ENCODE peak calls at places on chromosomes 2 and 18, in nine cellular contexts. One of them, this sample, is unnamed.

GRCh38 chr2:145025382-145025781 is 505.5 kb upstream of the ZEB2 start:
- DNase-seq in ascending aorta: no peak
- DNase-seq in endothelial cell of umbilical vein: no peak
- DNase-seq in MCF 10A: no peak
- DNase-seq in HCT116: no peak
- DNase-seq in cardiac fibroblast: no peak
- DNase-seq in astrocyte of the spinal cord: no peak
- DNase-seq in GM10248: no peak
- DNase-seq in esophagus muscularis mucosa: no peak
- DNase-seq in this sample: no peak

GRCh38 chr2:42493885-42494433 is at the start of gene KCNG3:
- DNase-seq in ascending aorta: peak; percentile 70
- DNase-seq in endothelial cell of umbilical vein: peak; percentile 44
- DNase-seq in MCF 10A: no peak
- DNase-seq in HCT116: no peak
- DNase-seq in cardiac fibroblast: peak; percentile 51
- DNase-seq in astrocyte of the spinal cord: peak; percentile 22
- DNase-seq in GM10248: peak; percentile 81
- DNase-seq in esophagus muscularis mucosa: no peak
- DNase-seq in this sample: no peak

GRCh38 chr2:101474752-101475384 is at the start of gene RFX8:
- DNase-seq in ascending aorta: no peak
- DNase-seq in endothelial cell of umbilical vein: no peak
- DNase-seq in MCF 10A: no peak
- DNase-seq in HCT116: no peak
- DNase-seq in cardiac fibroblast: peak; percentile 87
- DNase-seq in astrocyte of the spinal cord: peak; percentile 91
- DNase-seq in GM10248: peak; percentile 27
- DNase-seq in esophagus muscularis mucosa: no peak
- DNase-seq in this sample: no peak

GRCh38 chr2:10223932-10224720 is 78.6 kb upstream of the HPCAL1 start:
- DNase-seq in ascending aorta: no peak
- DNase-seq in endothelial cell of umbilical vein: no peak
- DNase-seq in MCF 10A: no peak
- DNase-seq in HCT116: no peak
- DNase-seq in cardiac fibroblast: no peak
- DNase-seq in astrocyte of the spinal cord: no peak
- DNase-seq in GM10248: no peak
- DNase-seq in esophagus muscularis mucosa: no peak
- DNase-seq in this sample: no peak

GRCh38 chr2:73982140-73982617 is 2.5 kb upstream of the TET3 start:
- DNase-seq in ascending aorta: no peak
- DNase-seq in endothelial cell of umbilical vein: no peak
- DNase-seq in MCF 10A: peak; percentile 93
- DNase-seq in HCT116: no peak
- DNase-seq in cardiac fibroblast: peak; percentile 63
- DNase-seq in astrocyte of the spinal cord: no peak
- DNase-seq in GM10248: no peak
- DNase-seq in esophagus muscularis mucosa: no peak
- DNase-seq in this sample: no peak

GRCh38 chr2:199765646-199766045 is 85.3 kb downstream of the FTCDNL1 start:
- DNase-seq in ascending aorta: no peak
- DNase-seq in endothelial cell of umbilical vein: no peak
- DNase-seq in MCF 10A: no peak
- DNase-seq in HCT116: no peak
- DNase-seq in cardiac fibroblast: no peak
- DNase-seq in astrocyte of the spinal cord: no peak
- DNase-seq in GM10248: no peak
- DNase-seq in esophagus muscularis mucosa: peak; percentile 60
- DNase-seq in this sample: peak; percentile 36

GRCh38 chr2:173343921-173344320 is 10.8 kb upstream of the CDCA7 start:
- DNase-seq in ascending aorta: no peak
- DNase-seq in endothelial cell of umbilical vein: no peak
- DNase-seq in MCF 10A: no peak
- DNase-seq in HCT116: no peak
- DNase-seq in cardiac fibroblast: no peak
- DNase-seq in astrocyte of the spinal cord: no peak
- DNase-seq in GM10248: no peak
- DNase-seq in esophagus muscularis mucosa: no peak
- DNase-seq in this sample: no peak

GRCh38 chr2:230412369-230412706 is 3.7 kb upstream of the SP100 start:
- DNase-seq in ascending aorta: no peak
- DNase-seq in endothelial cell of umbilical vein: no peak
- DNase-seq in MCF 10A: no peak
- DNase-seq in HCT116: no peak
- DNase-seq in cardiac fibroblast: no peak
- DNase-seq in astrocyte of the spinal cord: no peak
- DNase-seq in GM10248: no peak
- DNase-seq in esophagus muscularis mucosa: no peak
- DNase-seq in this sample: peak; percentile 76

GRCh38 chr18:5630766-5631413 is 87.1 kb upstream of the EPB41L3 start:
- DNase-seq in ascending aorta: no peak
- DNase-seq in endothelial cell of umbilical vein: no peak
- DNase-seq in MCF 10A: no peak
- DNase-seq in HCT116: no peak
- DNase-seq in cardiac fibroblast: no peak
- DNase-seq in astrocyte of the spinal cord: no peak
- DNase-seq in GM10248: no peak
- DNase-seq in esophagus muscularis mucosa: no peak
- DNase-seq in this sample: no peak

GRCh38 chr2:132884292-132884691 is 214.3 kb upstream of the LYPD1 start:
- DNase-seq in ascending aorta: no peak
- DNase-seq in endothelial cell of umbilical vein: no peak
- DNase-seq in MCF 10A: no peak
- DNase-seq in HCT116: no peak
- DNase-seq in cardiac fibroblast: no peak
- DNase-seq in astrocyte of the spinal cord: no peak
- DNase-seq in GM10248: no peak
- DNase-seq in esophagus muscularis mucosa: no peak
- DNase-seq in this sample: no peak

GRCh38 chr2:66585616-66586015 is 150.7 kb downstream of the MEIS1 start:
- DNase-seq in ascending aorta: no peak
- DNase-seq in endothelial cell of umbilical vein: no peak
- DNase-seq in MCF 10A: no peak
- DNase-seq in HCT116: no peak
- DNase-seq in cardiac fibroblast: no peak
- DNase-seq in astrocyte of the spinal cord: no peak
- DNase-seq in GM10248: no peak
- DNase-seq in esophagus muscularis mucosa: no peak
- DNase-seq in this sample: no peak

GRCh38 chr2:99386011-99386410 is 48.8 kb downstream of the EIF5B start:
- DNase-seq in ascending aorta: no peak
- DNase-seq in endothelial cell of umbilical vein: no peak
- DNase-seq in MCF 10A: no peak
- DNase-seq in HCT116: no peak
- DNase-seq in cardiac fibroblast: no peak
- DNase-seq in astrocyte of the spinal cord: peak; percentile 13
- DNase-seq in GM10248: no peak
- DNase-seq in esophagus muscularis mucosa: no peak
- DNase-seq in this sample: no peak

GRCh38 chr18:48583568-48583967 is 44.7 kb downstream of the CTIF start:
- DNase-seq in ascending aorta: no peak
- DNase-seq in endothelial cell of umbilical vein: no peak
- DNase-seq in MCF 10A: no peak
- DNase-seq in HCT116: no peak
- DNase-seq in cardiac fibroblast: no peak
- DNase-seq in astrocyte of the spinal cord: no peak
- DNase-seq in GM10248: no peak
- DNase-seq in esophagus muscularis mucosa: no peak
- DNase-seq in this sample: no peak

GRCh38 chr2:147989102-147989501 is 31.4 kb downstream of the ORC4 start:
- DNase-seq in ascending aorta: no peak
- DNase-seq in endothelial cell of umbilical vein: no peak
- DNase-seq in MCF 10A: no peak
- DNase-seq in HCT116: no peak
- DNase-seq in cardiac fibroblast: no peak
- DNase-seq in astrocyte of the spinal cord: no peak
- DNase-seq in GM10248: no peak
- DNase-seq in esophagus muscularis mucosa: no peak
- DNase-seq in this sample: no peak

GRCh38 chr2:136121511-136121910 is 3.6 kb upstream of the CXCR4 start:
- DNase-seq in ascending aorta: no peak
- DNase-seq in endothelial cell of umbilical vein: no peak
- DNase-seq in MCF 10A: no peak
- DNase-seq in HCT116: no peak
- DNase-seq in cardiac fibroblast: no peak
- DNase-seq in astrocyte of the spinal cord: no peak
- DNase-seq in GM10248: no peak
- DNase-seq in esophagus muscularis mucosa: no peak
- DNase-seq in this sample: no peak

GRCh38 chr18:10490401-10491289 is 35.2 kb upstream of the NAPG start:
- DNase-seq in ascending aorta: no peak
- DNase-seq in endothelial cell of umbilical vein: no peak
- DNase-seq in MCF 10A: peak; percentile 2
- DNase-seq in HCT116: peak; percentile 73
- DNase-seq in cardiac fibroblast: no peak
- DNase-seq in astrocyte of the spinal cord: no peak
- DNase-seq in GM10248: peak; percentile 70
- DNase-seq in esophagus muscularis mucosa: no peak
- DNase-seq in this sample: no peak

GRCh38 chr2:22281033-22281432 is 1103.9 kb upstream of the KLHL29 start:
- DNase-seq in ascending aorta: no peak
- DNase-seq in endothelial cell of umbilical vein: no peak
- DNase-seq in MCF 10A: peak; percentile 54
- DNase-seq in HCT116: no peak
- DNase-seq in cardiac fibroblast: peak; percentile 76
- DNase-seq in astrocyte of the spinal cord: peak; percentile 12
- DNase-seq in GM10248: no peak
- DNase-seq in esophagus muscularis mucosa: no peak
- DNase-seq in this sample: no peak

GRCh38 chr2:183162362-183162761 is 38.1 kb downstream of the NUP35 start:
- DNase-seq in ascending aorta: no peak
- DNase-seq in endothelial cell of umbilical vein: no peak
- DNase-seq in MCF 10A: peak; percentile 10
- DNase-seq in HCT116: no peak
- DNase-seq in cardiac fibroblast: no peak
- DNase-seq in astrocyte of the spinal cord: peak; percentile 71
- DNase-seq in GM10248: no peak
- DNase-seq in esophagus muscularis mucosa: no peak
- DNase-seq in this sample: no peak

GRCh38 chr2:85830645-85831044 is 58.1 kb downstream of the ST3GAL5 start:
- DNase-seq in ascending aorta: no peak
- DNase-seq in endothelial cell of umbilical vein: no peak
- DNase-seq in MCF 10A: peak; percentile 18
- DNase-seq in HCT116: no peak
- DNase-seq in cardiac fibroblast: no peak
- DNase-seq in astrocyte of the spinal cord: no peak
- DNase-seq in GM10248: no peak
- DNase-seq in esophagus muscularis mucosa: peak; percentile 4
- DNase-seq in this sample: no peak
- TF ChIP-seq CTCF in ascending aorta: no peak
- TF ChIP-seq CTCF in endothelial cell of umbilical vein: no peak
- TF ChIP-seq CTCF in MCF 10A: no peak
- TF ChIP-seq CTCF in HCT116: peak; percentile 20
- TF ChIP-seq CTCF in cardiac fibroblast: peak; percentile 9
- TF ChIP-seq CTCF in astrocyte of the spinal cord: peak; percentile 13
- TF ChIP-seq CTCF in GM10248: peak; percentile 34
- TF ChIP-seq CTCF in esophagus muscularis mucosa: no peak
- TF ChIP-seq CTCF in this sample: no peak

DNA sequence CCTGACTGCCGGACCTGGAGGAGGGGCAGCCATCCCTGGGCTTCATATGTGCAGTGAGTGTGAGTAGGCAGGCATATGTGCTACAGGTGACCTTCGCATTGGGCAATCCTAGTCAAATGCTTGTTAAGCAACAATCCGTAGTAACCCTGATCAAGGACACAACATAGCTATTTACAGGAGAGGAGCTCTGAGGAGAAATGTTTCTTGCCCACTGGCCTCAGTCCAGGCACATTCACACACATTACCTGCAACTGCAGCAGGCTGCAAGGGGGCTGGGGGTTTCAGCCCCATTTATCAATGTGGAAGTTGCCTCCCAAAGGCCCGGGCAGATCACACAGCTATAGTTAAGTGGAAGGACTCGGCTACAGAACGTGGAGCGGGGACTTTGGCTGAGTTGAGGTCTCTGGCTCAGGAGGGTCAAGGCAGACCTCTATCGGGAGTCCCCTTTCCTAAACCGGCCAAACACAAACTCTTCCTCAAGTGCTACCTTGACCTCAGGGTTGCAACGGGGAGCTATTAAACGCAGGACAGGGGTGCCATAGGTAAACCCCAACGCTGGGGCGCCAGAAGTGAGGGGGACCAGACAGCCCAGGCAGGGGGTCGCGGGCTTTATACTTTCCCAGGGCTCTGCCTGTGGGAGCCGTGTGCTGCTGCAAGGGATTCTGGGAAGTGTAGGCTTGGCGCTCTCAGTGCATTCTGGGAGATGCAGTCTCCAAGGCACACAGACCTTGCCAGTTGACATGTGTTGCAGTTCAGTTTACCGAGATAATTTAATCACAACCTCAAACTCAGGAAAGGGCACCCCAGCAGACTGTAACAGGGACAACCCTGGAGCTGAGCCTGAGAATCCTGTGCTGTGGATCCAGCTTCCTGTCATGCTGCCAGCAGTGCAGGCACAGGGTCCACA is 9.4 kb downstream of the KHK start:
- DNase-seq in ascending aorta: no peak
- DNase-seq in endothelial cell of umbilical vein: peak; percentile 71
- DNase-seq in MCF 10A: peak; percentile 46
- DNase-seq in HCT116: no peak
- DNase-seq in cardiac fibroblast: peak; percentile 74
- DNase-seq in astrocyte of the spinal cord: peak; percentile 44
- DNase-seq in GM10248: peak; percentile 85
- DNase-seq in esophagus muscularis mucosa: no peak
- DNase-seq in this sample: peak; percentile 79
- TF ChIP-seq CTCF in ascending aorta: no peak
- TF ChIP-seq CTCF in endothelial cell of umbilical vein: no peak
- TF ChIP-seq CTCF in MCF 10A: no peak
- TF ChIP-seq CTCF in HCT116: no peak
- TF ChIP-seq CTCF in cardiac fibroblast: no peak
- TF ChIP-seq CTCF in astrocyte of the spinal cord: no peak
- TF ChIP-seq CTCF in GM10248: no peak
- TF ChIP-seq CTCF in esophagus muscularis mucosa: no peak
- TF ChIP-seq CTCF in this sample: no peak

DNA sequence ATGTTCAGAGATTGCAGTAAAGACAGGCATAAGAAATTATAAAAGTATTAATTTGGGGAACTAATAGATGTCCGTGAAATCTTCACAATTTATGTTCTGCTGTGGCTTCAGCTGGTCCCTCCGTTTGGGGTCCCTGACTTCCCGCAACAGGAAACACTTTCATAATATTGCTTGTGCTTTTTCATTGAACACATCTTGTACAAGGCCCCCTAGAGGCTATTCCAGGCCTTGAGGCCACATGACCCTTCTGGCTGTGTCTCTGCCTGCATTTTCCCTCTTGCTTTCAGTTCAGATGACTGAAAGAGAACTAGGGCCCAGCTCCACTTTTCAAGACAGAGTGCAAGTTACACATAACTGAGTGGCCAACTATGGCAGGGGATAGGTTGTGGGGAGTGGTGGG is 164.1 kb downstream of the TMEM247 start:
- DNase-seq in ascending aorta: no peak
- DNase-seq in endothelial cell of umbilical vein: no peak
- DNase-seq in MCF 10A: no peak
- DNase-seq in HCT116: no peak
- DNase-seq in cardiac fibroblast: no peak
- DNase-seq in astrocyte of the spinal cord: no peak
- DNase-seq in GM10248: no peak
- DNase-seq in esophagus muscularis mucosa: no peak
- DNase-seq in this sample: no peak
- TF ChIP-seq CTCF in ascending aorta: no peak
- TF ChIP-seq CTCF in endothelial cell of umbilical vein: no peak
- TF ChIP-seq CTCF in MCF 10A: no peak
- TF ChIP-seq CTCF in HCT116: peak; percentile 31
- TF ChIP-seq CTCF in cardiac fibroblast: no peak
- TF ChIP-seq CTCF in astrocyte of the spinal cord: peak; percentile 18
- TF ChIP-seq CTCF in GM10248: peak; percentile 6
- TF ChIP-seq CTCF in esophagus muscularis mucosa: no peak
- TF ChIP-seq CTCF in this sample: no peak

GRCh38 chr18:62957885-62958472 is 242.6 kb downstream of the PHLPP1 start:
- DNase-seq in ascending aorta: no peak
- DNase-seq in endothelial cell of umbilical vein: peak; percentile 60
- DNase-seq in MCF 10A: peak; percentile 63
- DNase-seq in HCT116: peak; percentile 40
- DNase-seq in cardiac fibroblast: peak; percentile 59
- DNase-seq in astrocyte of the spinal cord: no peak
- DNase-seq in GM10248: no peak
- DNase-seq in esophagus muscularis mucosa: no peak
- DNase-seq in this sample: no peak
- TF ChIP-seq CTCF in ascending aorta: peak; percentile 26
- TF ChIP-seq CTCF in endothelial cell of umbilical vein: peak; percentile 31
- TF ChIP-seq CTCF in MCF 10A: peak; percentile 49
- TF ChIP-seq CTCF in HCT116: peak; percentile 61
- TF ChIP-seq CTCF in cardiac fibroblast: peak; percentile 42
- TF ChIP-seq CTCF in astrocyte of the spinal cord: peak; percentile 35
- TF ChIP-seq CTCF in GM10248: peak; percentile 40
- TF ChIP-seq CTCF in esophagus muscularis mucosa: peak; percentile 33
- TF ChIP-seq CTCF in this sample: peak; percentile 62